ENCODE peak calls at places on chromosomes 1 and 21, in eight cellular contexts. Z, Y, Q, X, M, G, T and V are unnamed samples.

GRCh38 chr21:17612023-17612564 is 607 bp downstream of the BTG3 start:
- DNase-seq in Y (peak), X (peak), Q (no peak), T (peak), M (peak), Z (peak), G (no peak), V (no peak)

GRCh38 chr21:38392722-38393121 is 105.6 kb downstream of the ERG start:
- DNase-seq in G (no peak), Q (no peak), Z (no peak), X (no peak), Y (no peak), T (no peak), M (no peak), V (no peak)

GRCh38 chr1:8398677-8399076 is 80.8 kb downstream of the SLC45A1 start:
- DNase-seq in Z (no peak), X (no peak), T (no peak), M (no peak), G (no peak), Q (no peak), Y (no peak), V (no peak)

GRCh38 chr1:53590581-53591515 is 131.6 kb downstream of the DMRTB1 start:
- DNase-seq in G (no peak), X (no peak), M (no peak), Z (no peak), Y (no peak), Q (peak), T (no peak), V (no peak)

GRCh38 chr1:161274874-161275273 is 16.3 kb downstream of the PCP4L1 start:
- DNase-seq in X (no peak), G (no peak), Z (no peak), Y (no peak), T (no peak), M (no peak), Q (no peak), V (no peak)

GRCh38 chr21:35559128-35559831 is 501.0 kb downstream of the SETD4 start:
- DNase-seq in Q (peak), Z (no peak), X (no peak), T (no peak), Y (no peak), G (peak), M (no peak), V (no peak)

GRCh38 chr1:6035265-6035664 is 10.4 kb upstream of the KCNAB2 start:
- DNase-seq in M (no peak), T (no peak), Z (no peak), G (no peak), Q (no peak), X (no peak), Y (no peak), V (no peak)

GRCh38 chr1:204469304-204469703 is 25.3 kb downstream of the PIK3C2B start:
- DNase-seq in M (no peak), Z (peak), Y (no peak), G (no peak), T (no peak), Q (no peak), X (no peak), V (no peak)